ENCODE peak calls at places on chromosomes 5 and 9, in eight cellular contexts. T is iPS-NIHi11, C is MG63, K is A549, J is dorsolateral prefrontal cortex, Z is cardiac fibroblast, W is HuH-7, G is transverse colon. I is an unnamed sample.

GRCh38 chr9:112556497-112557085 is 70.0 kb downstream of the KIAA1958 start:
- DNase-seq in T (no peak), Z (peak), G (no peak), C (peak), W (no peak), J (no peak), K (peak), I (no peak)

GRCh38 chr5:75640826-75641225 is 29.6 kb downstream of the ANKDD1B start:
- DNase-seq in W (no peak), T (no peak), G (no peak), J (no peak), K (no peak), Z (peak), C (no peak), I (no peak)

GRCh38 chr9:96621619-96622018 is 2.0 kb upstream of the CDC14B start:
- DNase-seq in Z (no peak), W (no peak), J (no peak), T (no peak), K (no peak), C (no peak), G (no peak), I (peak)

GRCh38 chr5:138706655-138707480 is 46.4 kb upstream of the CTNNA1 start:
- DNase-seq in J (no peak), W (no peak), Z (peak), T (no peak), G (no peak), K (peak), C (peak), I (no peak)

GRCh38 chr5:168940712-168941111 is 360.2 kb downstream of the SLIT3 start:
- DNase-seq in T (no peak), W (no peak), K (no peak), G (no peak), C (no peak), J (no peak), Z (no peak), I (no peak)

GRCh38 chr9:18889550-18889949 is 143.5 kb downstream of the SAXO1 start:
- DNase-seq in W (no peak), C (no peak), K (no peak), T (no peak), Z (no peak), J (no peak), G (no peak), I (no peak)

GRCh38 chr9:131194767-131195166 is 69.4 kb downstream of the NUP214 start:
- DNase-seq in G (no peak), Z (no peak), W (no peak), K (no peak), C (no peak), J (no peak), T (no peak), I (no peak)

GRCh38 chr9:124263800-124264426 is 6.2 kb downstream of the NEK6 start:
- DNase-seq in W (no peak), K (no peak), Z (no peak), C (no peak), G (no peak), T (no peak), J (no peak), I (no peak)

GRCh38 chr5:102796014-102796413 is 40.9 kb downstream of the PAM start:
- DNase-seq in J (no peak), G (no peak), W (peak), C (no peak), K (no peak), T (no peak), Z (no peak), I (no peak)

GRCh38 chr5:104045987-104046386 is 483.4 kb upstream of the NUDT12 start:
- DNase-seq in Z (no peak), C (no peak), G (no peak), W (no peak), T (no peak), J (no peak), K (no peak), I (no peak)

GRCh38 chr5:173291722-173292658 is 36.2 kb downstream of the STC2 start:
- DNase-seq in T (peak), Z (no peak), C (no peak), G (no peak), K (no peak), J (no peak), W (no peak), I (peak)

GRCh38 chr5:91126448-91126847 is 256.7 kb downstream of the ARRDC3 start:
- DNase-seq in Z (peak), C (peak), T (no peak), G (no peak), K (peak), W (no peak), J (no peak), I (no peak)

GRCh38 chr9:93815135-93815534 is 140.0 kb downstream of the BARX1 start:
- DNase-seq in G (no peak), C (no peak), Z (no peak), W (no peak), J (peak), T (no peak), K (no peak), I (no peak)

GRCh38 chr5:136042665-136043121 is 13.9 kb downstream of the TGFBI start:
- DNase-seq in G (no peak), J (no peak), C (no peak), W (no peak), K (no peak), T (no peak), Z (peak), I (no peak)

GRCh38 chr9:92715488-92716231 is 45.7 kb upstream of the IPPK start:
- DNase-seq in J (no peak), W (no peak), Z (no peak), G (no peak), C (no peak), T (no peak), K (no peak), I (no peak)

GRCh38 chr5:96852769-96853168 is 23.5 kb upstream of the ERAP2 start:
- DNase-seq in J (no peak), G (no peak), K (no peak), Z (peak), W (no peak), C (no peak), T (no peak), I (no peak)

GRCh38 chr5:150468206-150468605 is 18.7 kb upstream of the RPS14 start:
- DNase-seq in G (no peak), Z (no peak), J (no peak), W (no peak), C (no peak), K (no peak), T (no peak), I (no peak)

GRCh38 chr5:56829137-56829536 is 13.8 kb downstream of the MAP3K1 start:
- DNase-seq in T (no peak), J (no peak), C (no peak), K (no peak), G (peak), W (no peak), Z (no peak), I (no peak)

GRCh38 chr9:109320734-109321448 is at the start of gene EPB41L4B:
- DNase-seq in C (peak), J (peak), T (peak), K (peak), Z (peak), W (peak), G (peak), I (peak)

GRCh38 chr5:148792649-148793048 is 33.8 kb upstream of the ADRB2 start:
- DNase-seq in G (no peak), J (no peak), C (no peak), T (no peak), W (no peak), Z (no peak), K (no peak), I (no peak)

GRCh38 chr5:14201325-14202061 is 58.4 kb downstream of the TRIO start:
- DNase-seq in G (no peak), Z (peak), K (no peak), T (no peak), J (no peak), C (no peak), W (no peak), I (no peak)

GRCh38 chr5:159336586-159337290 is 6.5 kb upstream of the IL12B start:
- DNase-seq in J (no peak), T (no peak), Z (no peak), C (no peak), W (no peak), K (no peak), G (no peak), I (no peak)

GRCh38 chr9:93577045-93577939 is 908 bp downstream of the PHF2 start:
- DNase-seq in K (no peak), W (no peak), Z (no peak), T (peak), G (peak), C (peak), J (peak), I (peak)

GRCh38 chr9:134889386-134890214 is 9.0 kb downstream of the FCN2 start:
- DNase-seq in T (no peak), W (no peak), C (no peak), K (no peak), J (peak), Z (no peak), G (no peak), I (no peak)

GRCh38 chr9:2469681-2470141 is 151.9 kb upstream of the VLDLR start:
- DNase-seq in G (peak), W (no peak), C (no peak), T (peak), K (peak), Z (peak), J (no peak), I (peak)

GRCh38 chr9:131234799-131235479 is 41.4 kb downstream of the FAM78A start:
- DNase-seq in K (no peak), T (no peak), C (no peak), G (no peak), J (no peak), Z (no peak), W (no peak), I (no peak)

GRCh38 chr9:131366745-131367401 is 27.0 kb upstream of the PRRC2B start:
- DNase-seq in K (peak), T (peak), W (peak), G (peak), C (peak), Z (peak), J (no peak), I (peak)

GRCh38 chr5:91955610-91956009 is 572.5 kb upstream of the ARRDC3 start:
- DNase-seq in T (no peak), K (no peak), Z (no peak), C (no peak), G (no peak), J (no peak), W (no peak), I (no peak)

GRCh38 chr5:68000805-68001204 is 214.8 kb upstream of the PIK3R1 start:
- DNase-seq in K (no peak), C (no peak), J (no peak), W (no peak), G (no peak), T (no peak), Z (no peak), I (no peak)

GRCh38 chr5:135600141-135600570 is 21.4 kb upstream of the CXCL14 start:
- DNase-seq in W (no peak), C (no peak), G (no peak), Z (no peak), T (no peak), K (no peak), J (no peak), I (no peak)

I was measured in GM23338.